ENCODE peak calls at places on chromosomes 5 and 9, in eight cellular contexts. H, M, K, Z, E, D, R and U are unnamed samples.

GRCh38 chr5:137269297-137269696 is 229.8 kb downstream of the SPOCK1 start:
- DNase-seq in M (no peak), R (no peak), K (no peak), Z (no peak), E (no peak), D (no peak), H (no peak), U (no peak)

GRCh38 chr9:114432323-114433067 is 44.7 kb upstream of the AKNA start:
- DNase-seq in R (no peak), Z (no peak), K (no peak), E (no peak), H (no peak), M (no peak), D (no peak), U (no peak)

GRCh38 chr5:116454417-116454927 is 120.2 kb downstream of the SEMA6A start:
- DNase-seq in K (peak), D (no peak), E (no peak), H (no peak), M (peak), R (no peak), Z (peak), U (peak)

GRCh38 chr9:92964981-92965758 is 17.8 kb downstream of the FGD3 start:
- DNase-seq in D (peak), M (no peak), Z (no peak), K (no peak), R (peak), H (peak), E (no peak), U (no peak)

GRCh38 chr5:140116716-140117115 is 2.8 kb downstream of the PURA start:
- DNase-seq in H (peak), M (no peak), D (no peak), E (no peak), K (no peak), R (no peak), Z (no peak), U (no peak)

GRCh38 chr5:2569201-2569600 is 182.3 kb downstream of the IRX2 start:
- DNase-seq in D (no peak), Z (no peak), E (no peak), H (no peak), R (no peak), M (no peak), K (no peak), U (no peak)

GRCh38 chr9:33151007-33151557 is 16.1 kb downstream of the B4GALT1 start:
- DNase-seq in E (no peak), D (no peak), K (no peak), R (peak), M (peak), Z (peak), H (no peak), U (no peak)

GRCh38 chr5:32170303-32171170 is 3.6 kb downstream of the GOLPH3 start:
- DNase-seq in Z (peak), D (no peak), E (no peak), K (no peak), R (no peak), M (no peak), H (no peak), U (no peak)

GRCh38 chr9:20592673-20593072 is 29.6 kb downstream of the MLLT3 start:
- DNase-seq in E (no peak), M (no peak), H (no peak), R (no peak), K (no peak), D (no peak), Z (peak), U (no peak)

GRCh38 chr5:174328626-174329299 is 283.3 kb downstream of the NSG2 start:
- DNase-seq in K (no peak), E (no peak), M (no peak), Z (peak), R (no peak), H (no peak), D (no peak), U (no peak)

GRCh38 chr5:143261748-143262392 is 141.6 kb downstream of the NR3C1 start:
- DNase-seq in E (no peak), Z (peak), H (no peak), M (no peak), R (no peak), D (no peak), K (no peak), U (no peak)

GRCh38 chr5:51386916-51387853 is 3.9 kb downstream of the ISL1 start:
- DNase-seq in H (no peak), E (no peak), M (no peak), K (no peak), R (no peak), D (no peak), Z (no peak), U (no peak)

GRCh38 chr5:145483211-145483610 is 351.9 kb downstream of the PRELID2 start:
- DNase-seq in K (no peak), R (no peak), Z (peak), D (no peak), H (no peak), M (no peak), E (no peak), U (no peak)

GRCh38 chr5:172451771-172452197 is 2.5 kb downstream of the SH3PXD2B start:
- DNase-seq in H (no peak), K (no peak), Z (peak), D (no peak), E (no peak), M (no peak), R (no peak), U (no peak)

GRCh38 chr5:93606384-93606752 is 23.3 kb downstream of the NR2F1 start:
- DNase-seq in D (no peak), Z (no peak), H (no peak), R (no peak), M (no peak), K (no peak), E (no peak), U (no peak)

GRCh38 chr5:11269515-11269914 is 508.5 kb upstream of the DAP start:
- DNase-seq in K (no peak), M (no peak), H (no peak), R (no peak), Z (no peak), D (no peak), E (no peak), U (no peak)

GRCh38 chr5:5340206-5340729 is 82.2 kb upstream of the ICE1 start:
- DNase-seq in K (no peak), H (no peak), D (no peak), Z (peak), M (peak), E (peak), R (no peak), U (no peak)

GRCh38 chr5:90438100-90438499 is 28.5 kb upstream of the CETN3 start:
- DNase-seq in D (no peak), M (no peak), H (no peak), E (no peak), R (no peak), K (no peak), Z (no peak), U (no peak)

GRCh38 chr9:105293408-105293807 is 49.0 kb downstream of the SLC44A1 start:
- DNase-seq in K (no peak), E (no peak), H (no peak), M (no peak), R (no peak), D (no peak), Z (no peak), U (no peak)

GRCh38 chr9:17134396-17134842 is 421 bp upstream of the CNTLN start:
- DNase-seq in K (no peak), Z (peak), M (peak), R (no peak), H (no peak), E (no peak), D (no peak), U (no peak)

GRCh38 chr5:135398160-135398854 is 724 bp downstream of the MACROH2A1 start:
- DNase-seq in K (no peak), D (peak), M (no peak), R (peak), H (peak), E (peak), Z (peak), U (no peak)

GRCh38 chr9:76595645-76596044 is 136.7 kb downstream of the GCNT1 start:
- DNase-seq in M (no peak), H (no peak), Z (no peak), E (no peak), D (no peak), K (no peak), R (no peak), U (no peak)